ENCODE peak calls at places on chromosome 9, in seven cellular contexts. Q, A, F, U, H, B and T are unnamed samples. For H3K4me1, the result is how much of the 10 kb centered on the place peaks cover.

GRCh38 chr9:15501179-15501578 is 9.6 kb downstream of the PSIP1 start:
- DNase-seq in A (no peak), F (no peak), H (no peak), U (no peak), B (no peak), Q (no peak), T (no peak)

GRCh38 chr9:71910602-71911060 is 362 bp downstream of the ABHD17B start:
- DNase-seq in A (no peak), Q (no peak), U (no peak), H (no peak), F (peak), B (no peak), T (no peak)

GRCh38 chr9:676780-677458 is 164.6 kb upstream of the DMRT1 start:
- DNase-seq in H (no peak), U (no peak), B (no peak), A (peak), F (no peak), Q (no peak), T (no peak)

GRCh38 chr9:99426443-99426842 is 204.4 kb downstream of the SEC61B start:
- DNase-seq in Q (no peak), U (no peak), H (peak), B (no peak), A (no peak), F (no peak), T (no peak)

GRCh38 chr9:87684627-87685204 is 41.2 kb upstream of the CTSL start:
- DNase-seq in A (peak), Q (peak), F (peak), H (peak), U (peak), B (no peak), T (no peak)

GRCh38 chr9:75149841-75150241 is 61.5 kb downstream of the OSTF1 start:
- DNase-seq in F (no peak), Q (no peak), U (no peak), A (peak), H (no peak), B (no peak), T (no peak)

GRCh38 chr9:12723409-12724028 is 30.3 kb downstream of the TYRP1 start:
- DNase-seq in Q (no peak), F (peak), H (no peak), B (no peak), U (peak), A (no peak), T (no peak)

GRCh38 chr9:99445377-99445891 is 223.4 kb downstream of the SEC61B start:
- DNase-seq in B (peak), H (peak), A (peak), F (peak), U (peak), Q (no peak), T (no peak)

GRCh38 chr9:121500165-121500478 is 478 bp upstream of the GGTA1 start:
- DNase-seq in Q (no peak), B (no peak), H (no peak), A (no peak), U (no peak), F (no peak), T (no peak)

GRCh38 chr9:76510041-76510440 is 51.1 kb downstream of the GCNT1 start:
- DNase-seq in Q (no peak), A (no peak), B (no peak), H (no peak), U (peak), F (peak), T (no peak)

GRCh38 chr9:108606408-108606807 is 249.4 kb downstream of the ACTL7B start:
- DNase-seq in H (no peak), B (no peak), A (no peak), U (no peak), Q (no peak), F (peak), T (no peak)

GRCh38 chr9:135463140-135463539 is 16.4 kb upstream of the PPP1R26 start:
- DNase-seq in Q (no peak), U (no peak), A (no peak), F (peak), H (no peak), B (no peak), T (no peak)

GRCh38 chr9:138117101-138117750 is 239.6 kb downstream of the CACNA1B start:
- DNase-seq in B (no peak), A (no peak), H (no peak), U (no peak), F (no peak), Q (no peak), T (no peak)

GRCh38 chr9:26706223-26706622 is 186.4 kb downstream of the CAAP1 start:
- DNase-seq in A (no peak), U (no peak), H (no peak), B (no peak), Q (no peak), F (no peak), T (no peak)

GRCh38 chr9:35651964-35652828 is 1.5 kb upstream of the SIT1 start:
- DNase-seq in A (no peak), F (peak), H (no peak), Q (no peak), B (no peak), U (peak), T (no peak)

GRCh38 chr9:107290619-107291018 is 7.5 kb downstream of the RAD23B start:
- DNase-seq in A (no peak), H (no peak), B (no peak), U (no peak), F (no peak), Q (no peak), T (no peak)
- H3K4me1 ChIP-seq in A (half or more), H (half or more), B (half or more), U (under half), F (half or more), Q (under half), T (half or more)

GRCh38 chr9:104258289-104259045 is 164.4 kb downstream of the SMC2 start:
- DNase-seq in B (no peak), F (no peak), Q (no peak), A (no peak), H (no peak), U (no peak), T (no peak)
- H3K4me1 ChIP-seq in B (under half), F (under half), Q (under half), A (under half), H (under half), U (under half), T (under half)

GRCh38 chr9:124268248-124268647 is 10.5 kb downstream of the NEK6 start:
- DNase-seq in B (no peak), Q (no peak), A (no peak), F (no peak), H (no peak), U (no peak), T (no peak)
- H3K4me1 ChIP-seq in B (half or more), Q (under half), A (half or more), F (half or more), H (half or more), U (under half), T (half or more)

DNA sequence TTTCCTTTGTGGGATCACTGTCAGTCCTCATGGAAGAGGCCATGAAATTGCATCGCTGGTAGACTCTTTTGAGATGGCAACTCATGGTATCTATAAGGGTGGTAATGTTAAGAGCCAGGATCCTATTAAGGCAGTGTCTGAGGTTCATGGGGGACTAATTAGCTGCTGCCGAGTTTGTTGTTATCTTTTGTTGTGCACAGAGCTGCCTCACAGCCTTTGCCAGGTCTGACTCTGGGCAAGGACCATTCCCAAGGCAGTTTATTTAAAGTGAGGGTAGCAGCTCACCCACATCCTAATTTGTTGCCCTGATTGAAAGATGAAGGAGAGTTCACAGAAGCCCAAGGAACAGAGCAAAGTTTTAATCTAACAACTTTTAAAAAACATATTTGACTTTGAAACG is 7.9 kb downstream of the SMARCA2 start:
- DNase-seq in B (no peak), F (no peak), H (no peak), U (no peak), Q (no peak), A (no peak), T (no peak)
- H3K4me1 ChIP-seq in B (half or more), F (under half), H (half or more), U (under half), Q (under half), A (half or more), T (half or more)

GRCh38 chr9:95061916-95062600 is 255.5 kb downstream of the FANCC start:
- DNase-seq in F (no peak), U (no peak), H (peak), Q (no peak), B (no peak), A (no peak), T (peak)
- H3K4me1 ChIP-seq in F (under half), U (under half), H (half or more), Q (under half), B (half or more), A (half or more), T (half or more)

DNA sequence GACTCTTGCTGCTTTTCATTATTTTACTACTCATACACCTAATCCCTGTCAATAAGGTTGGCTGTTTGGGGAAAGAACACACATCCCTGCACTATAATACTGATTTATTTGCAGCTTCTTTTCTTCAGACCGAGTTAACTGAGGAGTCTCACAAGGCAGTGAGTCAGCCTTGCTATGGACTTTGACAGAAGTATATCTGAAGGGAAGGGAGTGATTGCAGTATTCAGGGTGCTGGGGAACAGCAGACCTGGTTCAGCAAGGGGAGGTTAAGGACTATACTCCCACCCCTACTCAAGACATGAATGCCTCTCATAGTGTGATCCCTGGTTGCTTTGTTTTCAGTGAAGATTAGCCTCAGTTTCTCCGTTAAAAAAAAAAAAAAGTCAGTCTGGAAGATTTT is 99.8 kb downstream of the TLE4 start:
- DNase-seq in Q (no peak), H (no peak), A (no peak), U (no peak), B (no peak), F (peak), T (no peak)
- H3K4me1 ChIP-seq in Q (under half), H (under half), A (under half), U (under half), B (under half), F (under half), T (under half)

GRCh38 chr9:130022566-130023146 is 20.3 kb downstream of the FNBP1 start:
- DNase-seq in F (no peak), A (no peak), H (no peak), Q (no peak), U (no peak), B (no peak), T (no peak)
- H3K4me1 ChIP-seq in F (under half), A (under half), H (half or more), Q (under half), U (under half), B (half or more), T (under half)